ENCODE peak calls at places on chromosome 5, in six cellular contexts. K is endothelial cell, N is EL, A is ELF-1, C is adrenal gland, I is HL-60. L is an unnamed sample.

GRCh38 chr5:148011407-148012124 is 52.2 kb upstream of the SPINK5 start:
- DNase-seq in K (no peak), N (peak; percentile 64), A (no peak), C (peak; percentile 73), I (peak; percentile 48), L (no peak)

GRCh38 chr5:177271113-177271512 is 32.4 kb downstream of the RAB24 start:
- DNase-seq in K (no peak), N (no peak), A (no peak), C (no peak), I (no peak), L (no peak)

GRCh38 chr5:135047347-135047695 is 13.3 kb upstream of the PITX1 start:
- DNase-seq in K (no peak), N (no peak), A (peak; percentile 78), C (no peak), I (no peak), L (no peak)

GRCh38 chr5:116454417-116454927 is 120.2 kb downstream of the SEMA6A start:
- DNase-seq in K (no peak), N (peak; percentile 90), A (no peak), C (no peak), I (no peak), L (peak; percentile 69)

GRCh38 chr5:11062379-11062778 is 301.3 kb upstream of the DAP start:
- DNase-seq in K (no peak), N (peak; percentile 5), A (no peak), C (no peak), I (no peak), L (peak; percentile 15)

GRCh38 chr5:2946315-2946714 is 194.8 kb upstream of the IRX2 start:
- DNase-seq in K (no peak), N (no peak), A (no peak), C (no peak), I (no peak), L (no peak)

GRCh38 chr5:130939059-130939458 is 226.0 kb downstream of the HINT1 start:
- DNase-seq in K (no peak), N (no peak), A (no peak), C (no peak), I (no peak), L (no peak)

GRCh38 chr5:15574806-15575205 is 74.8 kb downstream of the FBXL7 start:
- DNase-seq in K (no peak), N (no peak), A (no peak), C (no peak), I (no peak), L (no peak)

L was measured in neural progenitor cell.